ENCODE peak calls at places on chromosome 12, in six cellular contexts. Q is spleen; C is CD4-positive, alpha-beta memory T cell; E is adrenal gland; M is SK-N-SH; T is stomach. F is an unnamed sample. For H3K36me3, the result is how much of the 10 kb centered on the place peaks cover.

GRCh38 chr12:88720785-88721650 is 140.7 kb upstream of the KITLG start:
- DNase-seq in Q (no peak), C (no peak), E (no peak), M (no peak), T (no peak), F (no peak)

GRCh38 chr12:101794574-101794973 is 36.2 kb downstream of the GNPTAB start:
- DNase-seq in Q (no peak), C (no peak), E (no peak), M (no peak), T (no peak), F (no peak)

GRCh38 chr12:72093930-72094329 is 155.3 kb downstream of the TPH2 start:
- DNase-seq in Q (no peak), C (no peak), E (no peak), M (no peak), T (no peak), F (no peak)

GRCh38 chr12:21776242-21776641 is 1.7 kb upstream of the KCNJ8 start:
- DNase-seq in Q (no peak), C (no peak), E (no peak), M (no peak), T (no peak), F (no peak)

GRCh38 chr12:47079894-47080724 is at the start of gene AMIGO2:
- DNase-seq in Q (peak), C (peak), E (peak), M (no peak), T (peak), F (peak)

GRCh38 chr12:53931844-53932581 is 6.6 kb upstream of the HOXC13 start:
- DNase-seq in Q (no peak), C (no peak), E (no peak), M (no peak), T (no peak), F (no peak)

GRCh38 chr12:46300906-46301305 is 32.1 kb upstream of the SLC38A1 start:
- DNase-seq in Q (no peak), C (no peak), E (no peak), M (no peak), T (no peak), F (no peak)

GRCh38 chr12:114864688-114865685 is 181.0 kb upstream of the TBX3 start:
- DNase-seq in Q (no peak), C (no peak), E (no peak), M (no peak), T (no peak), F (no peak)

GRCh38 chr12:6285063-6285477 is 25.4 kb upstream of the PLEKHG6 start:
- DNase-seq in Q (peak), C (peak), E (peak), M (peak), T (peak), F (peak)

GRCh38 chr12:106527356-106527755 is 55.4 kb upstream of the RFX4 start:
- DNase-seq in Q (no peak), C (no peak), E (no peak), M (no peak), T (no peak), F (no peak)

GRCh38 chr12:12883369-12884001 is 7.9 kb upstream of the GPRC5A start:
- DNase-seq in Q (no peak), C (no peak), E (no peak), M (no peak), T (peak), F (no peak)

GRCh38 chr12:55626154-55626553 is 10.5 kb upstream of the OR10P1 start:
- DNase-seq in Q (no peak), C (no peak), E (no peak), M (no peak), T (no peak), F (no peak)

DNA sequence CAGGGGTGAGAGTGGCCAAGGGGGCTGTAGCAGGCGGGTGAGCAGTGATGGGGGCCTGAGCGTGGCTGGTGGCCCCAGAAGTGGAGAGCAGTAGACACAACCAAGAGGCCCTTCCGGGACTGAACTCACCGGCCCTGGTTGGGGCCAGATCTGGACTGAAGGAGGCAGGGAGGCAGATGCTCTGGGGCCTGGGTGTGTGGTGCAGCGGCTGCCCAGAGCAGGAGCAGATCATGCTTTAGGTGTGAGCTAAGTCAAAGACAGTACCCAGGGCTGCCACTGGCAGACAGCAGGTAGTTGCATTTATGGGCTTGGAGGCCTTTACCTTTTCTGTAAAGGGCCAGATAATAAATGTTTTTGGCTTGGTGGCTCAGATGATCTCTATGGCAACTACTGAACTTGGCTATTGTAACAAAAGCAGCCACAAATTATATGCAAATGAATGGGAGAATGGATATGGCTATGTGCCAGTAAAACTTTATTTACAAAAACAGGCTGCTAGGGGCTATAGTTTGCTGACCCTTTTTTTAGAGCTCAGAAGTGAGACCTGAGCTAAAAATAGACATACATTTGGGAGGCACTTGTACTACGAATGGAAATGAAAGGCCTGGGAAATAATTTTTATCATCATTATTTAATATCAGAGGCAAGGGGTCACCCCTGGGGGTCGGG is 25.6 kb downstream of the SETD1B start:
- DNase-seq in Q (no peak), C (no peak), E (no peak), M (no peak), T (no peak), F (no peak)
- H3K36me3 ChIP-seq in Q (half or more), C (half or more), E (under half), M (under half), T (half or more), F (under half)

GRCh38 chr12:52813203-52813819 is 605 bp downstream of the KRT4 start:
- DNase-seq in Q (peak), C (no peak), E (no peak), M (no peak), T (no peak), F (no peak)

GRCh38 chr12:52810554-52810953 is 3.4 kb downstream of the KRT4 start:
- DNase-seq in Q (peak), C (no peak), E (no peak), M (no peak), T (no peak), F (no peak)

GRCh38 chr12:52811191-52812072 is 2.5 kb downstream of the KRT4 start:
- DNase-seq in Q (peak), C (no peak), E (no peak), M (no peak), T (no peak), F (no peak)

GRCh38 chr12:52812749-52813148 is 1.2 kb downstream of the KRT4 start:
- DNase-seq in Q (no peak), C (no peak), E (no peak), M (no peak), T (no peak), F (no peak)

DNA sequence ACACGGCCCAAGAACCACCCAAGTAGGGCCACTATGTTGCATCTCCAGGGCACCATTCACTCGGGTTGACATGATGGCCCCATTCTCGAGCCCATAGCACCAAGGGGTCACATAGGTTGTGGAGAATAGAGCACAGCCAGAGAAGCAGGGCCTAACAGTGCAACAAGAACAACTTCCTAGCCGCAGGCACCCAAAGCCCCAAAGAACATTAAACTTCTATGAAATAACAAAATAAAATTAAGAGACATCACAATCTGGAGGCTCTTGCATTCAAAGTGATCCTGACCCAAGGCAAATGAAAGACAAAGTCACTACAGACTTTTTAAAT is 1.9 kb downstream of the KRT4 start:
- DNase-seq in Q (no peak), C (no peak), E (no peak), M (no peak), T (no peak), F (no peak)
- H3K4me3 ChIP-seq in Q (no peak), C (no peak), E (no peak), M (no peak), T (no peak), F (no peak)

DNA sequence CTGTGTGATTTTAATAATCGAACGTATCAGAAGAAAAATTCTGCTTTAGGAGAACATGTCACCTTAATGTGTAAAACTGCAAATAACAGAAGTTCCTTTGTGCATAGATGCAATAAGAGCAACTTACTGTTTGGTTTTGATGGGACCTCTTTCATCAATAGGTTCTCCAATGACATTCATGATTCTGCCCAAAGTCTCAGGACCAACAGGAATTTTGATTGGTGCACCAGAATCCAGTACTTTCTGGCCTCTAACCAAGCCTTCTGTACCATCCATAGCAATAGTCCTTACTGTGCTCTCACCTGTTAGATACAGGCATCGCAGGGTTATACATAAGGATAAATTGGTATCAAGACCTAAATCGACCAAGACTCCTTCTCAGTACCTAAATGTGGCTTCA is 1.1 kb downstream of the ATP5F1B start:
- DNase-seq in Q (no peak), C (no peak), E (no peak), M (no peak), T (no peak), F (no peak)
- H3K36me3 ChIP-seq in Q (under half), C (under half), E (under half), M (under half), T (under half), F (under half)

GRCh38 chr12:68910128-68910527 is 22.8 kb downstream of the CPM start:
- DNase-seq in Q (no peak), C (no peak), E (no peak), M (no peak), T (no peak), F (no peak)

GRCh38 chr12:68911197-68911718 is 21.7 kb downstream of the CPM start:
- DNase-seq in Q (no peak), C (no peak), E (no peak), M (no peak), T (no peak), F (no peak)

GRCh38 chr12:68915055-68915454 is 17.9 kb downstream of the CPM start:
- DNase-seq in Q (no peak), C (no peak), E (no peak), M (no peak), T (no peak), F (no peak)

GRCh38 chr12:68912916-68913315 is 20.1 kb downstream of the CPM start:
- DNase-seq in Q (no peak), C (no peak), E (no peak), M (no peak), T (no peak), F (no peak)

DNA sequence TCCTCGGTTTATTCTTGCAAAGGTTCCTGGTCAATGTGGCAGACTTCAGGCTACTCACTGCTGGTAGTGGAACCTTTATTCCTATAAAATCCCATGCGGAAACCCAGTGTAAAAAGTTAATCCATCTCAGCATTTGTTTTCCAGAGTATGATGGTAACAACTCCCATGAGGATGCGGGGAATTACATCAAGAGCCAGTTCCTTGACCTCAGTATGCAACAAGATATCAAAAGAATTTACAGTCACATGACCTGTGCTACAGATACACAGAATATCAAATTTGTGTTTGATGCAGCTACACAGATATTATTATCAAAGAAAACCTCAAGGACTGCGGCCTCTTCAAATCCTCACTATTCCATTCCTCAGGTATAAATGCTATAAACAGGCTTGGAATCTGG is 19.3 kb downstream of the CPM start:
- DNase-seq in Q (no peak), C (no peak), E (no peak), M (no peak), T (no peak), F (no peak)
- H3K4me3 ChIP-seq in Q (no peak), C (no peak), E (no peak), M (no peak), T (no peak), F (no peak)

DNA sequence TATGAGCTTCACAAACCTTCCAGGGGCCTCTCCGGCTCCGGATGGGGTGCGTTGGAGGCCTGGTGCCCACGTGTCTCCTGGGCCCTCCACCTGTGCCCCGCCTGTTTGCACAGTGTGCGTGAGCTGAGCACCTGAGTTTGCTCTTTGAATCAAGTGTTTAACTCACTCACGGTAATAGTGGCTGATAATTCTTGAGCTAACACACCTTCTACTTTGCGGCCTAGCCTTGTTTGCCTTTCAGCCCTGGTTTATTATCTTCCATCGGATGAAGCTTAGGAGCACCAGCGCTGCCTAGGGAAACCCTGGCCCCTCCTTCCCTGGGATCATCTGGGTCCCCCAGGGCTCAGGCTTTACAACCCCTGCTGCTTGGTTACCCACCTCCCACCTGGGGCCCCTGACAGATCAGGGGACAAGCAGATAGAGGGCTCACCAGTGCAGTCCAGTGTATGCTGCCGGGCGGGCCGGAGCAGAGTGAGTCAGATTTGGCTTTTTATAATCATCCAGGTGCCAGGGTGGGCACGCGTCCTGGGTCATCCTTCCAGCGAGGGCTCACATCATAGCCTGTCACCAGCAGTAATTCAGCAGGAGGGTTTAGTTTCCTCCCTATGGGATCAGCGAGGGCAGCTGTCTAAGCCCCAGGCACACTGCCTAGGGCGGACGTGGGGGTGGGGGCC is 62.8 kb upstream of the RFLNA start:
- DNase-seq in Q (no peak), C (no peak), E (no peak), M (no peak), T (peak), F (peak)
- H3K36me3 ChIP-seq in Q (under half), C (under half), E (under half), M (under half), T (under half), F (under half)

GRCh38 chr12:124296916-124297351 is 2.0 kb downstream of the RFLNA start:
- DNase-seq in Q (peak), C (no peak), E (no peak), M (no peak), T (no peak), F (peak)

GRCh38 chr12:124297389-124297788 is 2.5 kb downstream of the RFLNA start:
- DNase-seq in Q (no peak), C (no peak), E (no peak), M (no peak), T (no peak), F (peak)

GRCh38 chr12:124296295-124296915 is 1.5 kb downstream of the RFLNA start:
- DNase-seq in Q (peak), C (no peak), E (no peak), M (peak), T (no peak), F (peak)

GRCh38 chr12:124298685-124299410 is 4.0 kb downstream of the RFLNA start:
- DNase-seq in Q (peak), C (no peak), E (no peak), M (no peak), T (no peak), F (peak)

GRCh38 chr12:124297856-124298255 is 3.0 kb downstream of the RFLNA start:
- DNase-seq in Q (peak), C (no peak), E (no peak), M (no peak), T (no peak), F (no peak)
- H3K4me3 ChIP-seq in Q (no peak), C (no peak), E (no peak), M (no peak), T (peak), F (no peak)

DNA sequence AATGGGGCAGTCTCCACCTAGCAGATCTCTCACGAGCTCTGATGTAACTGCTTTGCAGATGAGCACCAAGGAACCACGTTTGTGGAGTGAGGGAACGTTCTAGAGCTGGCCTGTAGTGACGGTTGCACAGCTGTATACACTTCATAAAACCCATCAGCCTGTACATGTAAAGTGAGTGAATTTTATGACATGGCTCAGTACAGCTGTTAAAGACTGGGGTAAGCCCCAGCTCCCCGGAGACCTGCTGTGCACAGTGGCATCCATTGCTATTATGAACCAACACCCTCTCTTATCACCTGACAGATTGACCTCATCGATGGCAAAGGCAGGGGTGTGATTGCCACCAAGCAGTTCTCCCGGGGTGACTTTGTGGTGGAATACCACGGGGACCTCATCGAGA is 20.6 kb downstream of the KMT5A start:
- DNase-seq in Q (no peak), C (no peak), E (no peak), M (no peak), T (no peak), F (no peak)
- H3K36me3 ChIP-seq in Q (half or more), C (under half), E (under half), M (under half), T (half or more), F (under half)

GRCh38 chr12:109462868-109463692 is 14.0 kb downstream of the KCTD10 start:
- DNase-seq in Q (peak), C (no peak), E (peak), M (peak), T (peak), F (peak)
- H3K4me3 ChIP-seq in Q (no peak), C (no peak), E (no peak), M (peak), T (no peak), F (no peak)